ENCODE peak calls at places on chromosomes 7 and 10, in ten cellular contexts. K is AG09319; L is CD4-positive, alpha-beta T cell; W is GM20000; Q is endothelial cell; V is HFF-Myc; E is AG10803; A is left ventricle myocardium inferior; D is colonic mucosa; S is A549. F is an unnamed sample.

GRCh38 chr7:41652265-41652664 is 50.6 kb downstream of the INHBA start:
- DNase-seq in K (peak; percentile 72), L (no peak), W (no peak), Q (no peak), V (peak; percentile 81), E (peak; percentile 71), A (no peak), D (no peak), S (no peak), F (no peak)

GRCh38 chr7:149436358-149436757 is 24.5 kb downstream of the ZNF777 start:
- DNase-seq in K (no peak), L (no peak), W (no peak), Q (no peak), V (no peak), E (no peak), A (no peak), D (peak; percentile 5), S (no peak), F (no peak)

GRCh38 chr10:28171468-28172235 is 131.2 kb downstream of the MPP7 start:
- DNase-seq in K (no peak), L (no peak), W (no peak), Q (no peak), V (no peak), E (peak; percentile 35), A (no peak), D (no peak), S (no peak), F (no peak)

GRCh38 chr7:12212051-12212485 is 974 bp downstream of the TMEM106B start:
- DNase-seq in K (no peak), L (no peak), W (no peak), Q (no peak), V (no peak), E (no peak), A (no peak), D (peak; percentile 21), S (no peak), F (no peak)

GRCh38 chr7:13282377-13282980 is 595.0 kb downstream of the ARL4A start:
- DNase-seq in K (no peak), L (no peak), W (no peak), Q (no peak), V (no peak), E (peak; percentile 39), A (no peak), D (no peak), S (no peak), F (no peak)

GRCh38 chr7:66379761-66380160 is 174.6 kb downstream of the TPST1 start:
- DNase-seq in K (no peak), L (no peak), W (no peak), Q (no peak), V (no peak), E (peak; percentile 54), A (no peak), D (no peak), S (no peak), F (no peak)

GRCh38 chr7:104552102-104552501 is 223.7 kb downstream of the LHFPL3 start:
- DNase-seq in K (no peak), L (no peak), W (peak; percentile 42), Q (peak; percentile 69), V (peak; percentile 15), E (peak; percentile 0), A (peak; percentile 17), D (peak; percentile 43), S (no peak), F (peak; percentile 45)

GRCh38 chr10:46232084-46232483 is 54.7 kb upstream of the ANTXRL start:
- DNase-seq in K (no peak), L (no peak), W (no peak), Q (no peak), V (no peak), E (no peak), A (no peak), D (no peak), S (no peak), F (no peak)

GRCh38 chr7:64888901-64889685 is 14.0 kb upstream of the ZNF273 start:
- DNase-seq in K (no peak), L (no peak), W (peak; percentile 36), Q (peak; percentile 22), V (no peak), E (no peak), A (peak; percentile 31), D (peak; percentile 60), S (no peak), F (no peak)

GRCh38 chr7:64889686-64890162 is 13.3 kb upstream of the ZNF273 start:
- DNase-seq in K (no peak), L (no peak), W (peak; percentile 5), Q (no peak), V (no peak), E (no peak), A (no peak), D (peak; percentile 14), S (no peak), F (no peak)

GRCh38 chr7:64888561-64888900 is 14.5 kb upstream of the ZNF273 start:
- DNase-seq in K (no peak), L (no peak), W (peak; percentile 25), Q (peak; percentile 17), V (no peak), E (no peak), A (no peak), D (no peak), S (no peak), F (no peak)

GRCh38 chr7:64886956-64887545 is 16.0 kb upstream of the ZNF273 start:
- DNase-seq in K (no peak), L (no peak), W (no peak), Q (no peak), V (no peak), E (no peak), A (no peak), D (peak; percentile 12), S (no peak), F (no peak)

DNA sequence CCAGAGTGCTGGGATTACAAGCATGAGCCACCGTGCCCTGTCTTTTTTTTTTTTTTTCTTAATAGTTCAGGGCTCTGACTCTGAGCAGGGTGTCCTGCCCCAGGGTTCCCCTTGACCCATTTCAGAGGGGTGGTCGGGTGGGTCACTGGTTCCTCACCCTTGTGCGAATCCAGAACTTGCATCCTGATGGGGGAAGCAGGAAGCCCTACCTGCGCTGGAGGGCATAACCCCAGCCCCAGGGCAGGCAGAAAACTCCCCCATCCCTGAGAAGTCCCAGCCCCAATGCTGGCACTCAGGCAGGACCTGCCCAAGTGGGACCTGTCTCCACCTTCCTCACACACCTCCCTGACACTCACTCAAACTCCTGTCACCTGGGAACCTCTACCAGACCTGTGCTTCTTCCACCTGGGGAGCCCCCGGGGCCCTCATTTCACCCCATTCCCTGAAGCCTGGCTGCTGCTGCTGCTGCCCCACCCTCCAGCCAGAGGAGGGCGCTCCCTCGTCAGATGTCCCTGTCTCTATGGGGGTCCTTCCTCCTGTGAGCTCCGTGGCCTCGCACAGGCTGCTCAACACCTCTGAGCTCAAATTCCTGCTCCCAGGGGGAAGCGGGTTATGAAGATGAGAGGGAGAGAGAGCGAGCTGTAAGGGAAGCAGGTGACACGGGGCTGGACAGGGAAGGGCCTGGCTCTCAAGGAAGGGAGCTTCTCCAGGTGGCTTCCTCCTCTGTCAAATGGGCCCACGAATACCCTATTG is 15.1 kb upstream of the ZNF273 start:
- DNase-seq in K (no peak), L (peak; percentile 26), W (peak; percentile 45), Q (peak; percentile 68), V (no peak), E (no peak), A (no peak), D (peak; percentile 61), S (no peak), F (peak; percentile 37)
- TF ChIP-seq CTCF in K (no peak), L (peak; percentile 54), W (peak; percentile 19), Q (peak; percentile 46), V (peak; percentile 40), E (no peak), A (peak; percentile 59), D (peak; percentile 63), S (no peak), F (no peak)

DNA sequence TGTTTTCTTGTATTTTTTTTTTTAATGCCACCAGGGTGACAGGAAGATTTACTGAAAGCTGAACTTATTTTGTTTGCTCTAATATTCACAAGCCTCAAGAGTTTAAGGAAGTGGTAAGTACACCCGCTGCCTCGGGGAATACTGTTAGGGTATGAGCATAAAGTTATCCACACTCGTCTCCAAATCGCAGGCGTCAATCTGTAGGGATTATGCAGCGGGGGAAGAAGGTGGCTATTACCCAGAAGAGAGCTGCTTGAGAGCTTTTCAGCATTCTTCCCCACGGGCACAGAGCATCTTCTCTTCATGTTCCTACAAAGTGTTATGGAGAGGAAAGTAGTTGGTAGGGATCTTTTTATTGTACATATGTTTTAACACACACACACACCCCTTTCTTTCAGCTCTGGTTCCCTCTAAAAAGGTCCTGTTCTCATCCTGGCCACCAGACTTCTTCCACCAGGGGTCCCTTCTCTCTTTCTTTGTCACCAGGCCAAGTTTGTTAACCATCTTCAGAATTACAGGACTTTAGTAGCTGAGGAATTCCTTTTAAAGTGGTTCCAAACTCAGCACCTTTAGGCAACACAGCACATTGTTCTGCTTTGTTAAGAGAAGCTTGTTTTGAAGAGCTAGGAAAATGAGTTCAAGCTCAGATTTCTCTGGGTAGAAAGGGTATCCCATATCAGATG is 411.6 kb upstream of the GALNT17 start:
- DNase-seq in K (no peak), L (no peak), W (no peak), Q (no peak), V (no peak), E (no peak), A (no peak), D (no peak), S (no peak), F (no peak)
- TF ChIP-seq CTCF in K (no peak), L (no peak), W (no peak), Q (no peak), V (no peak), E (no peak), A (no peak), D (no peak), S (no peak), F (no peak)

DNA sequence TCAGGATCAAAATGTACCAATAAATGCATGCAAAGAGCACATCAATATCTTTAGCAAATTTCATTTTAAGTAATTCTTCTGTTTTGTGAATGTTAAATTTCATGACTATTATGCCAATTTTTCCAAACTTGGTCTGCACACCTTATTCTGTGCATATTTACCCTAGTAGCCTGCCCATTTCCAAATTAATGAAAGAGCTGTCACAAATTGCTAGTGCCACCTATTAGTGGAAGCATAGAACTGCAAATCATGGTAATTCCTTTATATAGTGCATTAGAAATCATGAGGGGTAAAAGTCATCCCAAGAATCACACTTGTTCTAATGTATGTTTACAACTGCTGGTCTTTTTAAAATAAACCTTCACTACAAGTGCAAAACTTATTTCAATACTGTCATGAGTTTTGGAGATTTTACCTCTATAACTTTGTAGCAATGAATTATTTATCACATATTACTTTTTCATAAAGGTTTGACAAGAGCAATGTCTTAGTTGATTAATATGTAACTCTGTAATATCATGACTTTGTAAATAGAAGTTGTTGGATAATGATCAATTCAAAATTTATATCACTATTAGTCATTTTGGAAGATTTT is 5.7 kb downstream of the SEMA3A start:
- DNase-seq in K (no peak), L (no peak), W (no peak), Q (no peak), V (no peak), E (no peak), A (no peak), D (no peak), S (no peak), F (no peak)
- TF ChIP-seq CTCF in K (peak; percentile 45), L (peak; percentile 52), W (no peak), Q (no peak), V (peak; percentile 25), E (peak; percentile 55), A (peak; percentile 59), D (no peak), S (peak; percentile 58), F (no peak)

DNA sequence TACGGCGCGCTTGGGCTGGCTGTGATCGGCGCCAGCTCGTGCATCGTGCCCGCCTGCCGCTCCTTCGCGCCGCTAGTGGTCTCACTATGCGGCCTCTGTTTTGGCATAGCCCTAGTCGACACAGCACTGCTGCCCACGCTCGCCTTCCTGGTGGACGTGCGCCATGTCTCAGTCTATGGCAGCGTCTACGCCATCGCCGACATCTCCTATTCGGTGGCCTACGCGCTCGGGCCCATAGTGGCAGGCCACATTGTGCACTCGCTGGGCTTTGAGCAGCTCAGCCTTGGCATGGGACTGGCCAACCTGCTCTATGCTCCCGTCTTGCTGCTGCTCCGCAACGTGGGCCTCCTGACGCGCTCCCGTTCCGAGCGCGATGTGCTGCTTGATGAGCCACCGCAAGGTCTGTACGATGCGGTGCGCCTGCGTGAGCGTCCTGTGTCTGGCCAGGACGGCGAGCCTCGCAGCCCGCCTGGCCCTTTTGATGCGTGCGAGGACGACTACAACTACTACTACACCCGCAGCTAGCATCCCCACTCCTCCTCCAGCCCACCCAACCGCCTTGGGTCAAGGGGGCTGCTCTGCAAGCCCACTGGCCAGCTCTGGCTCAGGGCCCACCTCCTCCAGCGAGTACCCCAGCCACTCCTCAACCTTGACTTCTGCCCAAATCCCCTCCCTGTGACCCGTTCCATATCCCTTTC is 1.9 kb downstream of the SLC18A3 start:
- DNase-seq in K (no peak), L (no peak), W (peak; percentile 36), Q (no peak), V (no peak), E (no peak), A (no peak), D (no peak), S (no peak), F (peak; percentile 14)
- TF ChIP-seq CTCF in K (no peak), L (no peak), W (no peak), Q (no peak), V (no peak), E (no peak), A (no peak), D (no peak), S (no peak), F (no peak)

F was measured in mesothelial cell of epicardium.